ENCODE peak calls at places on chromosome 13, in four cellular contexts. B is K562, E is HepG2, G is GM12878. N is an unnamed sample.

GRCh38 chr13:60134376-60134775 is 29.4 kb downstream of the DIAPH3 start:
- DNase-seq in B (no peak), G (no peak), E (no peak), N (no peak)

GRCh38 chr13:77521595-77522367 is 13.7 kb upstream of the SCEL start:
- DNase-seq in E (no peak), B (no peak), G (no peak), N (no peak)

GRCh38 chr13:61410669-61411297 is 4.9 kb downstream of the PCDH20 start:
- DNase-seq in G (no peak), E (peak; percentile 5), B (peak; percentile 4), N (peak; percentile 10)

GRCh38 chr13:51534075-51534817 is 50.0 kb upstream of the WDFY2 start:
- DNase-seq in E (no peak), G (no peak), B (no peak), N (no peak)

GRCh38 chr13:37136187-37136586 is 30.7 kb upstream of the CSNK1A1L start:
- DNase-seq in E (no peak), B (no peak), G (no peak), N (no peak)

GRCh38 chr13:21676611-21677021 is 5.7 kb downstream of the FGF9 start:
- DNase-seq in B (peak; percentile 10), E (no peak), G (no peak), N (no peak)

GRCh38 chr13:57624565-57625435 is 6.7 kb upstream of the PCDH17 start:
- DNase-seq in B (peak; percentile 34), G (no peak), E (peak; percentile 56), N (peak; percentile 31)

GRCh38 chr13:34357435-34358232 is 539.7 kb downstream of the RFC3 start:
- DNase-seq in G (no peak), E (no peak), B (no peak), N (no peak)

GRCh38 chr13:72565893-72566292 is 161.5 kb downstream of the MZT1 start:
- DNase-seq in E (peak; percentile 29), G (no peak), B (peak; percentile 0), N (peak; percentile 53)

GRCh38 chr13:30569901-30570576 is 47.7 kb upstream of the USPL1 start:
- DNase-seq in B (peak; percentile 49), E (peak; percentile 52), G (no peak), N (no peak)

GRCh38 chr13:85500716-85501256 is 298.4 kb downstream of the SLITRK6 start:
- DNase-seq in B (no peak), E (no peak), G (no peak), N (no peak)

GRCh38 chr13:105465251-105465650 is 1070.2 kb downstream of the EFNB2 start:
- DNase-seq in G (no peak), B (no peak), E (no peak), N (no peak)

GRCh38 chr13:32073180-32073864 is 41.7 kb downstream of the FRY start:
- DNase-seq in B (no peak), E (no peak), G (no peak), N (no peak)

GRCh38 chr13:78826312-78826711 is 167.4 kb upstream of the OBI1 start:
- DNase-seq in G (no peak), B (no peak), E (no peak), N (no peak)

GRCh38 chr13:30745917-30746686 is 10.8 kb downstream of the ALOX5AP start:
- DNase-seq in E (peak; percentile 65), G (no peak), B (no peak), N (no peak)

GRCh38 chr13:100547805-100548204 is 40.8 kb downstream of the GGACT start:
- DNase-seq in E (no peak), G (no peak), B (no peak), N (no peak)

GRCh38 chr13:113567681-113568080 is 16.9 kb upstream of the TFDP1 start:
- DNase-seq in G (no peak), E (no peak), B (no peak), N (no peak)

GRCh38 chr13:79935121-79935520 is 405.8 kb downstream of the SPRY2 start:
- DNase-seq in G (no peak), E (no peak), B (no peak), N (no peak)

GRCh38 chr13:114248011-114248410 is 13.3 kb downstream of the CDC16 start:
- DNase-seq in E (no peak), B (no peak), G (no peak), N (no peak)

GRCh38 chr13:78341032-78341431 is 262.3 kb downstream of the POU4F1 start:
- DNase-seq in G (no peak), B (no peak), E (no peak), N (no peak)

GRCh38 chr13:108987488-108987887 is 358.1 kb downstream of the MYO16 start:
- DNase-seq in E (no peak), B (no peak), G (no peak), N (no peak)

GRCh38 chr13:93066187-93066586 is 160.4 kb upstream of the GPC6 start:
- DNase-seq in B (no peak), E (no peak), G (no peak), N (no peak)

GRCh38 chr13:41833851-41834250 is 127.1 kb downstream of the VWA8 start:
- DNase-seq in B (no peak), E (no peak), G (no peak), N (no peak)

GRCh38 chr13:91498298-91498697 is 99.9 kb downstream of the GPC5 start:
- DNase-seq in E (no peak), G (no peak), B (no peak), N (no peak)

GRCh38 chr13:88086577-88086976 is 415.4 kb downstream of the SLITRK5 start:
- DNase-seq in E (no peak), B (no peak), G (no peak), N (no peak)

GRCh38 chr13:38844581-38844980 is 146.1 kb downstream of the STOML3 start:
- DNase-seq in E (no peak), B (no peak), G (no peak), N (no peak)

GRCh38 chr13:48505597-48506091 is 27.2 kb downstream of the RCBTB2 start:
- DNase-seq in E (no peak), B (no peak), G (peak; percentile 93), N (no peak)

GRCh38 chr13:96284971-96285370 is 195.1 kb downstream of the HS6ST3 start:
- DNase-seq in E (no peak), B (no peak), G (no peak), N (no peak)
- TF ChIP-seq FOXK2 in E (no peak), B (no peak), G (no peak), N (no peak)

GRCh38 chr13:111517641-111518010 is 197.2 kb downstream of the TEX29 start:
- DNase-seq in B (no peak), G (no peak), E (no peak), N (no peak)

GRCh38 chr13:111516712-111517640 is 196.5 kb downstream of the TEX29 start:
- DNase-seq in E (no peak), B (no peak), G (no peak), N (no peak)

GRCh38 chr13:111519490-111520170 is 199.2 kb downstream of the TEX29 start:
- DNase-seq in E (no peak), B (no peak), G (no peak), N (no peak)

GRCh38 chr13:111519041-111519440 is 198.6 kb downstream of the TEX29 start:
- DNase-seq in E (no peak), B (no peak), G (no peak), N (no peak)

DNA sequence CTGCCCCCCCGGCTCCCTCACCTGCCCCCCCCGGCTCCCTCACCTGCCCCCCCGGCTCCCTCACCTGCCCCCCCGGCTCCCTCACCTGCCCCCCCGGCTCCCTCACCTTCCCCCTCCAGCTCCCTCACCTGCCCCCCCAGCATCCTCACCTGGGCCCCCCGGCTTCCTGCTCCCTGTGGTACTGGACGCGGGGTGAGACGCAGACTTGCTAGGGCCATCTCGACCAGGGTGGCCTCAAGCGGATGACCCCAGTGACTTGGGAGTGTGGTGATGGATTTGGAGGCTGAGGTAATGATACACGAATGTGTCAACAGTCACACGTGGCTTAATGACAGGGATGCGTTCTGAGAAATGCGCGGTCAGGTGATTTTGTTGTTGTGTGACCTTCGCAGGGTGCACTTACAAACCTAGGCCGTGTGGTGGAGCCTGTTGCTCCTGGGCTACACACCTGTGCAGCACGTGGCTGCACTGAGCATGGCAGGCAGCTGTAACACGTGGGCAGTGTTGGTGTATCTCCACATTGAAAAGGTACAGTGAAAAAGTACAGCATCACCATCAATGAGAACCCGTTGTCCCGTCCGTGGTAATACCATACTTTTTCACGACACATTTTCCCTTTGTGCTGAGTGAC is 197.8 kb downstream of the TEX29 start:
- DNase-seq in B (peak; percentile 5), E (no peak), G (no peak), N (no peak)
- TF ChIP-seq FOXM1 in B (no peak), E (no peak), G (no peak), N (no peak)

GRCh38 chr13:26681036-26681435 is 79.5 kb downstream of the GPR12 start:
- DNase-seq in E (no peak), G (no peak), B (no peak), N (no peak)

GRCh38 chr13:26678330-26678729 is 82.3 kb downstream of the GPR12 start:
- DNase-seq in E (no peak), G (no peak), B (no peak), N (no peak)

GRCh38 chr13:26679411-26679810 is 81.2 kb downstream of the GPR12 start:
- DNase-seq in G (no peak), B (no peak), E (no peak), N (no peak)

GRCh38 chr13:26678796-26679195 is 81.8 kb downstream of the GPR12 start:
- DNase-seq in G (no peak), E (no peak), B (peak; percentile 3), N (no peak)

DNA sequence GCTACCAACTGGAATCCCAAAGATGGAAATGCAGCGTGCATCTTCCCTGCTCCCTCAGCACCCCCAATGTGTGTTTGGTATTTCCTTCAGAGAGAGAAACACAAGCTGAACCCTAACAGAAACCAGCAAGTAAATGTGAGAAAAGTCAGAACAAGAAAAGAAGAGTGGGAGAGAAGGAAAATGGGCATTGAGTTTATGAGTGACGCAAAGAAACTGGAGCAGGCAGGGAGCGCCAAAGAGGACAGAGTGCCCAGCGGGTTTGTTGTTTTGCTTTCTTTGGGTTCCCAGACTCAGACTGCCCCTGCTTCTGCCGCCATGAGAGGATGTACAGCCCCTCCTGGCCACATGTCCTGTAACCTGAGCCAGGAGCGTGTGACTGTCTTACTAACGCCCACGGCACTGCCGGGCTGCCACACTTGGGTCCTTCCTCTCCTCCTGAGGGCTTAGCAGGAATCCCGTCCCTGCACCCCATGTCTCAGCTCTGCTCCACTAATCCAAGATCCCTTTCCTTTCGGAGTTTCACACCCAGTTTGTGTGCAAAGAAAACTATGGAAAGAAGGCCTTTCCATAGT is 80.6 kb downstream of the GPR12 start:
- DNase-seq in E (no peak), G (no peak), B (peak; percentile 2), N (no peak)
- TF ChIP-seq TARDBP in E (no peak), G (no peak), B (no peak), N (no peak)

GRCh38 chr13:70255406-70255991 is 147.2 kb upstream of the KLHL1 start:
- DNase-seq in G (no peak), B (no peak), E (no peak), N (no peak)
- TF ChIP-seq FOXK2 in G (no peak), B (no peak), E (no peak), N (no peak)

DNA sequence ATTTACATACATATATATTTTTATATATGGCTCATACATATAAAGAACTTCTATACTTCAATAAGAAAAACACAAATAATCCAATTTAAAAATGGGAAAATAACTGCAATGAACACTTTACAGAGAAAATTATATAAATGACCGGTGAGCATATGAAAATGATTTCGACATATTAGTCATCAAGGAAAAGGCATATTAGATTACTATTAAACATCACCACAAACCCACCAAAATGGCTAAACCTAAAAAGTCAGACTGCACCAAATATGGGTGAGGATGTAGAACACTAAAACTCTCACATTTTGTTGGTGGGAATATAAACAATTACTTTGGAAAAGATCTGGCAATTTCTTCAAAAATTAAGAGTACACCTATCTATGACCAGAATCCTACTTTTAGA is 316.2 kb downstream of the ENOX1 start:
- DNase-seq in B (no peak), G (no peak), E (no peak), N (no peak)
- TF ChIP-seq FOXM1 in B (no peak), G (no peak), E (no peak), N (no peak)